ENCODE peak calls at places on chromosomes 1 and 21, in five cellular contexts. E is H1, N is HepG2, U is K562, L is GM12878. M is an unnamed sample.

GRCh38 chr1:38018864-38019343 is 6.4 kb downstream of the UTP11 start:
- DNase-seq in U (no peak), L (no peak), N (peak; percentile 45), E (no peak), M (no peak)

GRCh38 chr1:99756598-99756997 is 9.8 kb downstream of the FRRS1 start:
- DNase-seq in E (no peak), N (no peak), U (no peak), L (no peak), M (no peak)

GRCh38 chr1:5198328-5198727 is 543.9 kb downstream of the AJAP1 start:
- DNase-seq in E (no peak), N (no peak), U (no peak), L (no peak), M (no peak)

GRCh38 chr21:31732538-31732864 is 583 bp upstream of the SCAF4 start:
- DNase-seq in L (no peak), U (no peak), N (peak; percentile 66), E (no peak), M (no peak)

GRCh38 chr1:77467196-77467595 is 185.4 kb downstream of the AK5 start:
- DNase-seq in N (no peak), L (no peak), E (no peak), U (no peak), M (no peak)

GRCh38 chr1:202852163-202852904 is 36.6 kb downstream of the RABIF start:
- DNase-seq in U (peak; percentile 80), E (peak; percentile 70), L (no peak), N (peak; percentile 39), M (peak; percentile 70)

GRCh38 chr1:206447079-206447780 is 23.0 kb upstream of the IKBKE start:
- DNase-seq in U (no peak), N (no peak), L (no peak), E (no peak), M (no peak)

GRCh38 chr1:231420299-231420958 is 1.7 kb downstream of the EGLN1 start:
- DNase-seq in L (no peak), E (no peak), U (no peak), N (no peak), M (no peak)

GRCh38 chr1:108639899-108640560 is 20.9 kb downstream of the HENMT1 start:
- DNase-seq in L (no peak), U (no peak), E (no peak), N (peak; percentile 2), M (no peak)

GRCh38 chr1:172746091-172746949 is 87.4 kb downstream of the FASLG start:
- DNase-seq in L (peak; percentile 70), U (no peak), N (peak; percentile 66), E (no peak), M (no peak)

GRCh38 chr1:1206376-1207253 is at the start of gene TNFRSF18:
- DNase-seq in L (no peak), E (no peak), N (no peak), U (no peak), M (peak; percentile 57)

GRCh38 chr1:40784141-40784770 is 669 bp downstream of the KCNQ4 start:
- DNase-seq in N (no peak), L (no peak), E (peak; percentile 68), U (peak; percentile 88), M (peak; percentile 55)
- TF ChIP-seq ATF2 in N (no peak), L (no peak), E (no peak), U (no peak), M (no peak)

GRCh38 chr1:23116921-23117699 is 51.5 kb downstream of the LUZP1 start:
- DNase-seq in N (no peak), E (no peak), L (no peak), U (no peak), M (no peak)
- TF ChIP-seq ATF2 in N (no peak), E (no peak), L (no peak), U (no peak), M (no peak)

DNA sequence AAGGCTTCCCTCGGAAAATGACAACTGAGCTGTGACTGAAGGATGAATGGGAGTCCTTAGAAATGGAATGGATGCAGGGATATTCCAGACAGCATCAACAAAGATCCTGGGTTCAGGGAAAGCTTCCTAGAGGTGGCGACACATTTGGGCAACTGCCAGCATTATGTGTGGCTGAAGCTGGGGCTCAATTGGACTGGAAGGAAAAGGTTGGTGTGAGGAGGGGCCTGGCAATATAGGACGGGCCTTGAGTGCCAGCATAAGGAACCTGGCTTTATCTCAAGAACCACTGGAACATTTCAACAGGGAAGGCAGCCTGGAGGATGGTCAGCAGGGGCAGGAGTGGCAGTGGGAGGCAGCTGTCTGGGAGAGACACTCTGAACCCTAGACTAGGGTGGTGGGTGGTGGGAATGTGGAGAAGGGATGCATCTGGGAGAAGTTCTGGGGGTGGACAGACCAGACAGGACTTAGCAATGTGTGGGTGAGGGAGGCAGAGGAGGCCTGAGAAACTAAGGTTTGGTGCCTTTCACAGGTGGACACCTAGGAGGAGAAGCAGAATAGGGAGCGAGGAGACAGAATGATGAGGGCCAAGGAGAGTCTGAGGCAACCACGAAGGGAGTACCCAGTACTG is 3.5 kb downstream of the SH3BGRL3 start:
- DNase-seq in E (no peak), L (no peak), U (no peak), N (no peak), M (no peak)
- TF ChIP-seq ATF2 in E (no peak), L (no peak), U (no peak), N (no peak), M (no peak)

GRCh38 chr1:216461466-216461865 is 38.2 kb upstream of the USH2A start:
- DNase-seq in E (no peak), L (no peak), U (no peak), N (no peak), M (no peak)
- TF ChIP-seq ATF2 in E (no peak), L (no peak), U (no peak), N (no peak), M (no peak)

GRCh38 chr1:59343576-59343840 is 46.6 kb downstream of the FGGY start:
- DNase-seq in L (no peak), U (no peak), N (no peak), E (no peak), M (no peak)

GRCh38 chr1:59340411-59341307 is 43.8 kb downstream of the FGGY start:
- DNase-seq in E (no peak), U (no peak), L (peak; percentile 28), N (no peak), M (no peak)

GRCh38 chr1:59346429-59346828 is 49.5 kb downstream of the FGGY start:
- DNase-seq in U (no peak), E (no peak), L (no peak), N (peak; percentile 37), M (no peak)

GRCh38 chr1:59342801-59343575 is 46.1 kb downstream of the FGGY start:
- DNase-seq in E (no peak), U (no peak), N (peak; percentile 40), L (no peak), M (no peak)
- TF ChIP-seq ATF2 in E (no peak), U (no peak), N (no peak), L (no peak), M (no peak)

M was measured in WTC11.